ENCODE peak calls at places on chromosomes 16 and 17, in seven cellular contexts. W is HTR-8/SVneo; F is stimulated activated CD8-positive, alpha-beta memory T cell treated with anti-CD3 and anti-CD28 coated beads, Interleukin-4, amount 100 ng/mL, for 1 hour; K is NCI-H2107; B is ELR; Q is HT-29; R is A549. J is an unnamed sample.
A peak's percentile ranks its signal among the peaks of the same experiment; 100 is the strongest.

GRCh38 chr17:1484586-1485310 is 7.7 kb downstream of the MYO1C start:
- DNase-seq in W (peak; percentile 56), F (no peak), K (no peak), B (peak; percentile 61), Q (peak; percentile 63), R (peak; percentile 57), J (no peak)

GRCh38 chr16:78844028-78844427 is 744.6 kb downstream of the WWOX start:
- DNase-seq in W (no peak), F (no peak), K (no peak), B (no peak), Q (no peak), R (no peak), J (no peak)

GRCh38 chr17:47106130-47106529 is 83.0 kb downstream of the CDC27 start:
- DNase-seq in W (no peak), F (no peak), K (no peak), B (no peak), Q (no peak), R (no peak), J (no peak)

GRCh38 chr16:49467540-49468372 is 94.2 kb downstream of the C16orf78 start:
- DNase-seq in W (no peak), F (no peak), K (no peak), B (no peak), Q (no peak), R (no peak), J (no peak)

GRCh38 chr17:65191805-65192740 is 54.9 kb downstream of the RGS9 start:
- DNase-seq in W (peak; percentile 82), F (no peak), K (no peak), B (peak; percentile 91), Q (no peak), R (peak; percentile 43), J (no peak)

GRCh38 chr17:40307001-40307690 is 1.8 kb upstream of the RARA start:
- DNase-seq in W (no peak), F (no peak), K (no peak), B (no peak), Q (no peak), R (no peak), J (no peak)

GRCh38 chr17:51741447-51741846 is 417.1 kb downstream of the CA10 start:
- DNase-seq in W (no peak), F (no peak), K (no peak), B (no peak), Q (no peak), R (no peak), J (no peak)

GRCh38 chr16:53429221-53429943 is 4.9 kb upstream of the RBL2 start:
- DNase-seq in W (no peak), F (no peak), K (no peak), B (peak; percentile 27), Q (peak; percentile 74), R (no peak), J (no peak)

GRCh38 chr16:69494993-69495392 is 70.6 kb downstream of the CYB5B start:
- DNase-seq in W (no peak), F (no peak), K (no peak), B (peak; percentile 55), Q (peak; percentile 20), R (no peak), J (no peak)

GRCh38 chr17:16573466-16573865 is 4.5 kb upstream of the ZNF287 start:
- DNase-seq in W (no peak), F (no peak), K (no peak), B (no peak), Q (no peak), R (no peak), J (no peak)

GRCh38 chr17:48548687-48549621 is 4.0 kb upstream of the HOXB2 start:
- DNase-seq in W (no peak), F (no peak), K (no peak), B (no peak), Q (no peak), R (no peak), J (no peak)

GRCh38 chr17:57597101-57597500 is 148.0 kb downstream of the CCDC182 start:
- DNase-seq in W (no peak), F (no peak), K (no peak), B (no peak), Q (no peak), R (no peak), J (no peak)

GRCh38 chr16:53566568-53566967 is 63.6 kb upstream of the AKTIP start:
- DNase-seq in W (no peak), F (no peak), K (no peak), B (no peak), Q (no peak), R (no peak), J (no peak)

GRCh38 chr17:70144260-70144846 is 25.0 kb upstream of the KCNJ2 start:
- DNase-seq in W (no peak), F (no peak), K (no peak), B (peak; percentile 63), Q (peak; percentile 36), R (peak; percentile 15), J (no peak)